ENCODE peak calls at places on chromosomes 12 and 14, in nine cellular contexts. One of them, this sample, is unnamed.
A peak's percentile ranks its signal among the peaks of the same experiment; 100 is the strongest.

GRCh38 chr14:60328588-60328987 is 79.6 kb downstream of the PPM1A start:
- DNase-seq in cardiac muscle cell: no peak
- DNase-seq in body of pancreas: no peak
- DNase-seq in K562: no peak
- DNase-seq in psoas muscle: no peak
- DNase-seq in keratinocyte: no peak
- DNase-seq in IMR-90: no peak
- DNase-seq in PC-3: no peak
- DNase-seq in adipocyte: no peak
- DNase-seq in this sample: no peak

GRCh38 chr12:29961231-29961630 is 177.5 kb upstream of the TMTC1 start:
- DNase-seq in cardiac muscle cell: peak; percentile 7
- DNase-seq in adipocyte: peak; percentile 10
- DNase-seq in PC-3: no peak
- DNase-seq in keratinocyte: no peak
- DNase-seq in body of pancreas: no peak
- DNase-seq in IMR-90: peak; percentile 5
- DNase-seq in K562: no peak
- DNase-seq in psoas muscle: no peak
- DNase-seq in this sample: no peak

GRCh38 chr12:87661770-87662402 is 367.3 kb downstream of the C12orf50 start:
- DNase-seq in PC-3: peak; percentile 17
- DNase-seq in adipocyte: peak; percentile 24
- DNase-seq in keratinocyte: no peak
- DNase-seq in body of pancreas: no peak
- DNase-seq in psoas muscle: no peak
- DNase-seq in K562: no peak
- DNase-seq in cardiac muscle cell: no peak
- DNase-seq in IMR-90: peak; percentile 3
- DNase-seq in this sample: no peak

GRCh38 chr12:68804654-68805591 is 3.1 kb upstream of the MDM2 start:
- DNase-seq in K562: peak; percentile 15
- DNase-seq in adipocyte: no peak
- DNase-seq in IMR-90: no peak
- DNase-seq in psoas muscle: no peak
- DNase-seq in cardiac muscle cell: no peak
- DNase-seq in keratinocyte: no peak
- DNase-seq in body of pancreas: peak; percentile 66
- DNase-seq in PC-3: no peak
- DNase-seq in this sample: no peak

GRCh38 chr12:6684609-6685008 is 4.6 kb downstream of the ZNF384 start:
- DNase-seq in body of pancreas: no peak
- DNase-seq in PC-3: peak; percentile 27
- DNase-seq in K562: peak; percentile 27
- DNase-seq in IMR-90: peak; percentile 16
- DNase-seq in keratinocyte: no peak
- DNase-seq in cardiac muscle cell: peak; percentile 50
- DNase-seq in psoas muscle: no peak
- DNase-seq in adipocyte: peak; percentile 52
- DNase-seq in this sample: no peak

GRCh38 chr14:61661471-61661988 is 33.8 kb upstream of the HIF1A start:
- DNase-seq in body of pancreas: no peak
- DNase-seq in cardiac muscle cell: peak; percentile 91
- DNase-seq in adipocyte: peak; percentile 70
- DNase-seq in IMR-90: peak; percentile 58
- DNase-seq in PC-3: peak; percentile 63
- DNase-seq in psoas muscle: no peak
- DNase-seq in K562: no peak
- DNase-seq in keratinocyte: no peak
- DNase-seq in this sample: no peak

GRCh38 chr12:85740190-85740589 is 96.0 kb downstream of the RASSF9 start:
- DNase-seq in IMR-90: no peak
- DNase-seq in body of pancreas: no peak
- DNase-seq in K562: no peak
- DNase-seq in PC-3: no peak
- DNase-seq in cardiac muscle cell: no peak
- DNase-seq in psoas muscle: no peak
- DNase-seq in adipocyte: peak; percentile 87
- DNase-seq in keratinocyte: no peak
- DNase-seq in this sample: no peak

GRCh38 chr14:33950320-33951182 is at the start of gene EGLN3:
- DNase-seq in K562: peak; percentile 87
- DNase-seq in adipocyte: peak; percentile 89
- DNase-seq in IMR-90: peak; percentile 44
- DNase-seq in PC-3: peak; percentile 85
- DNase-seq in keratinocyte: no peak
- DNase-seq in body of pancreas: peak; percentile 91
- DNase-seq in cardiac muscle cell: peak; percentile 85
- DNase-seq in psoas muscle: peak; percentile 94
- DNase-seq in this sample: peak; percentile 1

GRCh38 chr12:41230756-41231155 is 42.6 kb downstream of the PDZRN4 start:
- DNase-seq in PC-3: no peak
- DNase-seq in K562: no peak
- DNase-seq in adipocyte: no peak
- DNase-seq in IMR-90: no peak
- DNase-seq in body of pancreas: no peak
- DNase-seq in cardiac muscle cell: no peak
- DNase-seq in psoas muscle: no peak
- DNase-seq in keratinocyte: no peak
- DNase-seq in this sample: no peak

DNA sequence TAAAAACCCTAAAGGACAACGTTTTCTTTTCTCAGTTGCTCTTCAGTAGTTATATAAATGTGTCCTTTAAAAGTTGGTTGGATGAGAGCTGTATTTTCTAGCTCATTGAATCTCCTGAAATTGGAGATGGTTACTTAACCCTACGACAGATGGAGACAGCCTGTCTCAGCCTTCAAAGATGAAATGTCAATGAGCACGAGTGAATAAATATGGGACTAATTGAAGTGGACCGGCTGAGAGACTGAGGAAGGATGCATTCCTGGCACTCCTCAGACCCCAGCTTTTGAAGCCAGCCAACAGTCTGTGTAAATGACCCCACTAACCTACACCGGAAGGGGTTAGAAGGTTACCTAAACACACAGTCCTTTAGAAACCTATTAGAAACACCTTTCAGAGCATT is 46.6 kb downstream of the PDZRN4 start:
- DNase-seq in adipocyte: no peak
- DNase-seq in cardiac muscle cell: no peak
- DNase-seq in K562: no peak
- DNase-seq in psoas muscle: no peak
- DNase-seq in IMR-90: no peak
- DNase-seq in body of pancreas: no peak
- DNase-seq in PC-3: no peak
- DNase-seq in keratinocyte: no peak
- DNase-seq in this sample: no peak
- H3K4me3 ChIP-seq in adipocyte: no peak overlapping the region
- H3K4me3 ChIP-seq in cardiac muscle cell: no peak overlapping the region
- H3K4me3 ChIP-seq in K562: no peak overlapping the region
- H3K4me3 ChIP-seq in psoas muscle: no peak overlapping the region
- H3K4me3 ChIP-seq in IMR-90: no peak overlapping the region
- H3K4me3 ChIP-seq in body of pancreas: no peak overlapping the region
- H3K4me3 ChIP-seq in PC-3: no peak overlapping the region
- H3K4me3 ChIP-seq in keratinocyte: no peak overlapping the region
- H3K4me3 ChIP-seq in this sample: no peak overlapping the region

GRCh38 chr12:34396006-34396860 is 373.9 kb downstream of the ALG10 start:
- DNase-seq in IMR-90: no peak
- DNase-seq in psoas muscle: peak; percentile 32
- DNase-seq in K562: peak; percentile 3
- DNase-seq in body of pancreas: peak; percentile 2
- DNase-seq in cardiac muscle cell: no peak
- DNase-seq in PC-3: no peak
- DNase-seq in adipocyte: no peak
- DNase-seq in keratinocyte: no peak
- DNase-seq in this sample: no peak
- H3K27me3 ChIP-seq in IMR-90: no peaks in the 10 kb centered on the region
- H3K27me3 ChIP-seq in psoas muscle: peaks cover 3% of the 10 kb centered on the region
- H3K27me3 ChIP-seq in K562: peaks cover 74% of the 10 kb centered on the region
- H3K27me3 ChIP-seq in body of pancreas: no peaks in the 10 kb centered on the region
- H3K27me3 ChIP-seq in cardiac muscle cell: no peaks in the 10 kb centered on the region
- H3K27me3 ChIP-seq in PC-3: peaks cover 82% of the 10 kb centered on the region
- H3K27me3 ChIP-seq in adipocyte: no peaks in the 10 kb centered on the region
- H3K27me3 ChIP-seq in keratinocyte: no peaks in the 10 kb centered on the region
- H3K27me3 ChIP-seq in this sample: no peaks in the 10 kb centered on the region

GRCh38 chr12:113987261-113988063 is 21.3 kb upstream of the RBM19 start:
- DNase-seq in PC-3: no peak
- DNase-seq in IMR-90: no peak
- DNase-seq in adipocyte: no peak
- DNase-seq in K562: no peak
- DNase-seq in cardiac muscle cell: no peak
- DNase-seq in psoas muscle: no peak
- DNase-seq in body of pancreas: no peak
- DNase-seq in keratinocyte: no peak
- DNase-seq in this sample: no peak
- H3K36me3 ChIP-seq in PC-3: no peaks in the 10 kb centered on the region
- H3K36me3 ChIP-seq in IMR-90: no peaks in the 10 kb centered on the region
- H3K36me3 ChIP-seq in adipocyte: no peaks in the 10 kb centered on the region
- H3K36me3 ChIP-seq in K562: no peaks in the 10 kb centered on the region
- H3K36me3 ChIP-seq in cardiac muscle cell: no peaks in the 10 kb centered on the region
- H3K36me3 ChIP-seq in psoas muscle: no peaks in the 10 kb centered on the region
- H3K36me3 ChIP-seq in body of pancreas: no peaks in the 10 kb centered on the region
- H3K36me3 ChIP-seq in keratinocyte: no peaks in the 10 kb centered on the region
- H3K36me3 ChIP-seq in this sample: no peaks in the 10 kb centered on the region

DNA sequence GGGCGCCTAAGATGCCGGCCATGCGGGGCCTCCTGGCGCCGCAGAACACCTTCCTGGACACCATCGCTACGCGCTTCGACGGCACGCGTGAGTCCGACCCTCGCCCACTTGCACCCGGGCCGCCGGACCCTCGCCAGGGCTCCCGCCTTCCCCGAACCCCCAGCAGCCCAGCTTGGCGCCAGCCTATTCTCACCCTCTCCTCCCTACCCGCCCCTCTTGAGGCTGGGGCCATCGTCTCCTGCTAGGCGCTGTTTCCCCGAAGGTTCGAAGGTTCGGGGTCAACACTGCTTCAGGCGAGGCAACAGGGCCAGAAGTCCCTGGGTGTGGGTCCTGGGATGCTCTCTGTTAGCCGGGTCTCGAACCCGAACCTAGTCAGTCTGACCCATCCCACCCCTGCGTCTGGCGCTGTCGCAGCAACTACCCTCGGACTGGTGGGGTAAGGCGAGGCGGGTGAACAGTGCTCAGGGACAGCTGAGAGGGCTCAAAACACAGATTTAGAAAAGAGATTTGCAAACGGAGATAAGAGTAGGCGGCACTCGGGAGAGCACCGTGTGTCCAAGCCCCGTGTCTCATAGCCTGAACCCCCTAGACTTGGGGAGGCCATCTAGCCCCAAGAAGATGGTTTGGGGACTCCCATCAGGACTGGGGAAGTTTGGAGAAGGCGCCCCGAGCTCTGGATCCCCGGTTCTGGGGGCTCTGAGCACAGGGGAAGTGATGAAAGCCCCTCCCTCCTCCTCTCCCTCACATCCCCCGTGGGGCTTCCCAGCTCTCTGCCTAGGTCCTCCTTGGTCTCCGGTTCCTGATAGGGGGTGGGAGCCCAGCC is 787 bp downstream of the KCNH3 start:
- DNase-seq in cardiac muscle cell: no peak
- DNase-seq in IMR-90: no peak
- DNase-seq in body of pancreas: no peak
- DNase-seq in psoas muscle: no peak
- DNase-seq in keratinocyte: no peak
- DNase-seq in PC-3: no peak
- DNase-seq in K562: no peak
- DNase-seq in adipocyte: no peak
- DNase-seq in this sample: no peak
- H3K4me3 ChIP-seq in cardiac muscle cell: no peak overlapping the region
- H3K4me3 ChIP-seq in IMR-90: no peak overlapping the region
- H3K4me3 ChIP-seq in body of pancreas: no peak overlapping the region
- H3K4me3 ChIP-seq in psoas muscle: no peak overlapping the region
- H3K4me3 ChIP-seq in keratinocyte: no peak overlapping the region
- H3K4me3 ChIP-seq in PC-3: no peak overlapping the region
- H3K4me3 ChIP-seq in K562: no peak overlapping the region
- H3K4me3 ChIP-seq in adipocyte: no peak overlapping the region
- H3K4me3 ChIP-seq in this sample: no peak overlapping the region

DNA sequence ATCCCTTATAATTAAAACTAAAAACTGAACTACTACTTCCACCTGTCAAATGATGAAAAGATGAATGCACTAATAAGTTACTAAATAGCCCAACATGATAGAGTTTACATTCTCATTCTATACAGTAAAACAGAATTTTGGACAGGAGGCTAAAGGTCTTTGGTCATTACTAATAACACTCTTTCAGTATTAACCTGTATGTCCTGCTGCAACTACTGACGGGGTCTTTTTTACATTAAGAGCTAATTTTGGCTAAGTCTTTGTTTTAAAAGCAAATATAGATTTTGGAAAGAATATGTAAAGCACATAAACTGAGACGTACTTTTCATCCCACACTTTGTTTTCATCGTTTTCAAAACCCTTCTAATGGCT is 175.4 kb upstream of the CDKN3 start:
- DNase-seq in cardiac muscle cell: no peak
- DNase-seq in IMR-90: no peak
- DNase-seq in keratinocyte: no peak
- DNase-seq in psoas muscle: no peak
- DNase-seq in body of pancreas: no peak
- DNase-seq in K562: no peak
- DNase-seq in adipocyte: no peak
- DNase-seq in PC-3: no peak
- DNase-seq in this sample: no peak
- H3K27me3 ChIP-seq in cardiac muscle cell: no peaks in the 10 kb centered on the region
- H3K27me3 ChIP-seq in IMR-90: peaks cover 38% of the 10 kb centered on the region
- H3K27me3 ChIP-seq in keratinocyte: no peaks in the 10 kb centered on the region
- H3K27me3 ChIP-seq in psoas muscle: peaks cover 3% of the 10 kb centered on the region
- H3K27me3 ChIP-seq in body of pancreas: peaks cover 5% of the 10 kb centered on the region
- H3K27me3 ChIP-seq in K562: peaks cover 18% of the 10 kb centered on the region
- H3K27me3 ChIP-seq in adipocyte: peaks cover 20% of the 10 kb centered on the region
- H3K27me3 ChIP-seq in PC-3: no peaks in the 10 kb centered on the region
- H3K27me3 ChIP-seq in this sample: peaks cover 3% of the 10 kb centered on the region

DNA sequence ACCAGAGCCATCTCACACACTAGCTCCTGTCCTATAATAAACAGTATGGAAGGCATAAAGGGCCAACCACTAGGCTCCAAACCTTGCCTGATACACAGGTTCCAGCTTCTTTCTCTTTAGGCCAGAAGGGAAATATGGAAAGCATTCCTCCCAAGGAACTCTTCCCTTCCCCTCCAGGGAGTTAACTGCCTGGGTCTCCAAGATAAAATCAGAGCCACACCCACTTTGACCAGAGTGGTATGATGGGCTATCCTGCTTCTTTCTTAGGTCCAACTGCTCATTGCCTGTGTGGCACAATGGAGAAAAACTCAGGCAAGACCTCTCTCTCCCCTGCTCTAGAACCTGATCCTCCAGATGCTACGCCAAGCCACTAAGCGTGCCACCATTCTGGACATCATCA is 2.1 kb downstream of the TSSK4 start:
- DNase-seq in adipocyte: no peak
- DNase-seq in psoas muscle: no peak
- DNase-seq in keratinocyte: no peak
- DNase-seq in IMR-90: no peak
- DNase-seq in K562: no peak
- DNase-seq in PC-3: no peak
- DNase-seq in cardiac muscle cell: no peak
- DNase-seq in body of pancreas: peak; percentile 7
- DNase-seq in this sample: no peak
- H3K36me3 ChIP-seq in adipocyte: peaks cover 69% of the 10 kb centered on the region
- H3K36me3 ChIP-seq in psoas muscle: peaks cover 10% of the 10 kb centered on the region
- H3K36me3 ChIP-seq in keratinocyte: peaks cover 25% of the 10 kb centered on the region
- H3K36me3 ChIP-seq in IMR-90: peaks cover 47% of the 10 kb centered on the region
- H3K36me3 ChIP-seq in K562: peaks cover 65% of the 10 kb centered on the region
- H3K36me3 ChIP-seq in PC-3: peaks cover 42% of the 10 kb centered on the region
- H3K36me3 ChIP-seq in cardiac muscle cell: peaks cover 11% of the 10 kb centered on the region
- H3K36me3 ChIP-seq in body of pancreas: peaks cover 6% of the 10 kb centered on the region
- H3K36me3 ChIP-seq in this sample: peaks cover 27% of the 10 kb centered on the region